ENCODE peak calls at places on chromosome 22, in seven cellular contexts. One of them, this sample, is unnamed.
A peak's percentile ranks its signal among the peaks of the same experiment; 100 is the strongest.

GRCh38 chr22:38973289-38974169 is 8.6 kb upstream of the APOBEC3B start:
- DNase-seq in foreskin keratinocyte: no peak
- DNase-seq in uterus: no peak
- DNase-seq in CD8-positive, alpha-beta memory T cell: peak; percentile 24
- DNase-seq in psoas muscle: no peak
- DNase-seq in GM12865: peak; percentile 71
- DNase-seq in HS-27A: no peak
- DNase-seq in this sample: peak; percentile 63

GRCh38 chr22:50118557-50119168 is 28.9 kb downstream of the MOV10L1 start:
- DNase-seq in foreskin keratinocyte: peak; percentile 32
- DNase-seq in uterus: peak; percentile 77
- DNase-seq in CD8-positive, alpha-beta memory T cell: no peak
- DNase-seq in psoas muscle: no peak
- DNase-seq in GM12865: no peak
- DNase-seq in HS-27A: no peak
- DNase-seq in this sample: no peak

GRCh38 chr22:45889539-45890350 is 87.2 kb downstream of the WNT7B start:
- DNase-seq in foreskin keratinocyte: no peak
- DNase-seq in uterus: no peak
- DNase-seq in CD8-positive, alpha-beta memory T cell: no peak
- DNase-seq in psoas muscle: peak; percentile 12
- DNase-seq in GM12865: no peak
- DNase-seq in HS-27A: no peak
- DNase-seq in this sample: no peak

GRCh38 chr22:30238661-30239420 is 7.7 kb downstream of the LIF start:
- DNase-seq in foreskin keratinocyte: no peak
- DNase-seq in uterus: peak; percentile 48
- DNase-seq in CD8-positive, alpha-beta memory T cell: no peak
- DNase-seq in psoas muscle: no peak
- DNase-seq in GM12865: no peak
- DNase-seq in HS-27A: no peak
- DNase-seq in this sample: no peak

GRCh38 chr22:43546186-43546585 is 134.4 kb downstream of the MPPED1 start:
- DNase-seq in foreskin keratinocyte: no peak
- DNase-seq in uterus: no peak
- DNase-seq in CD8-positive, alpha-beta memory T cell: no peak
- DNase-seq in psoas muscle: no peak
- DNase-seq in GM12865: no peak
- DNase-seq in HS-27A: no peak
- DNase-seq in this sample: no peak

GRCh38 chr22:44496305-44496704 is 1.7 kb downstream of the RTL6 start:
- DNase-seq in foreskin keratinocyte: no peak
- DNase-seq in uterus: no peak
- DNase-seq in CD8-positive, alpha-beta memory T cell: no peak
- DNase-seq in psoas muscle: no peak
- DNase-seq in GM12865: no peak
- DNase-seq in HS-27A: no peak
- DNase-seq in this sample: no peak

GRCh38 chr22:49301398-49302149 is 526.1 kb downstream of the BRD1 start:
- DNase-seq in foreskin keratinocyte: no peak
- DNase-seq in uterus: no peak
- DNase-seq in CD8-positive, alpha-beta memory T cell: no peak
- DNase-seq in psoas muscle: no peak
- DNase-seq in GM12865: no peak
- DNase-seq in HS-27A: no peak
- DNase-seq in this sample: peak; percentile 9

GRCh38 chr22:16932577-16932976 is 75.4 kb downstream of the GAB4 start:
- DNase-seq in foreskin keratinocyte: no peak
- DNase-seq in uterus: no peak
- DNase-seq in CD8-positive, alpha-beta memory T cell: no peak
- DNase-seq in psoas muscle: no peak
- DNase-seq in GM12865: no peak
- DNase-seq in HS-27A: no peak
- DNase-seq in this sample: no peak

GRCh38 chr22:49180683-49181024 is 647.0 kb downstream of the BRD1 start:
- DNase-seq in foreskin keratinocyte: no peak
- DNase-seq in uterus: no peak
- DNase-seq in CD8-positive, alpha-beta memory T cell: no peak
- DNase-seq in psoas muscle: no peak
- DNase-seq in GM12865: no peak
- DNase-seq in HS-27A: no peak
- DNase-seq in this sample: no peak

GRCh38 chr22:46123694-46124382 is 26.5 kb upstream of the PPARA start:
- DNase-seq in foreskin keratinocyte: no peak
- DNase-seq in uterus: no peak
- DNase-seq in CD8-positive, alpha-beta memory T cell: no peak
- DNase-seq in psoas muscle: no peak
- DNase-seq in GM12865: no peak
- DNase-seq in HS-27A: no peak
- DNase-seq in this sample: no peak

GRCh38 chr22:48428556-48429371 is 1398.9 kb downstream of the BRD1 start:
- DNase-seq in foreskin keratinocyte: no peak
- DNase-seq in uterus: no peak
- DNase-seq in CD8-positive, alpha-beta memory T cell: no peak
- DNase-seq in psoas muscle: no peak
- DNase-seq in GM12865: no peak
- DNase-seq in HS-27A: no peak
- DNase-seq in this sample: no peak

GRCh38 chr22:24427500-24428164 is at the start of gene ADORA2A:
- DNase-seq in foreskin keratinocyte: no peak
- DNase-seq in uterus: no peak
- DNase-seq in CD8-positive, alpha-beta memory T cell: peak; percentile 76
- DNase-seq in psoas muscle: no peak
- DNase-seq in GM12865: peak; percentile 88
- DNase-seq in HS-27A: no peak
- DNase-seq in this sample: peak; percentile 88

GRCh38 chr22:39292561-39293074 is 26.8 kb downstream of the RPL3 start:
- DNase-seq in foreskin keratinocyte: peak; percentile 88
- DNase-seq in uterus: peak; percentile 95
- DNase-seq in CD8-positive, alpha-beta memory T cell: no peak
- DNase-seq in psoas muscle: peak; percentile 91
- DNase-seq in GM12865: peak; percentile 29
- DNase-seq in HS-27A: peak; percentile 88
- DNase-seq in this sample: no peak

GRCh38 chr22:29300807-29301601 is 5.4 kb upstream of the GAS2L1 start:
- DNase-seq in foreskin keratinocyte: no peak
- DNase-seq in uterus: no peak
- DNase-seq in CD8-positive, alpha-beta memory T cell: no peak
- DNase-seq in psoas muscle: no peak
- DNase-seq in GM12865: no peak
- DNase-seq in HS-27A: no peak
- DNase-seq in this sample: no peak

GRCh38 chr22:33057363-33057995 is 702 bp downstream of the SYN3 start:
- DNase-seq in foreskin keratinocyte: no peak
- DNase-seq in uterus: no peak
- DNase-seq in CD8-positive, alpha-beta memory T cell: no peak
- DNase-seq in psoas muscle: no peak
- DNase-seq in GM12865: no peak
- DNase-seq in HS-27A: no peak
- DNase-seq in this sample: no peak

GRCh38 chr22:32338757-32339156 is 18.9 kb upstream of the RFPL3 start:
- DNase-seq in foreskin keratinocyte: no peak
- DNase-seq in uterus: no peak
- DNase-seq in CD8-positive, alpha-beta memory T cell: no peak
- DNase-seq in psoas muscle: no peak
- DNase-seq in GM12865: no peak
- DNase-seq in HS-27A: no peak
- DNase-seq in this sample: no peak

GRCh38 chr22:37684803-37685615 is 1.1 kb upstream of the NOL12 start:
- DNase-seq in foreskin keratinocyte: peak; percentile 80
- DNase-seq in uterus: no peak
- DNase-seq in CD8-positive, alpha-beta memory T cell: no peak
- DNase-seq in psoas muscle: no peak
- DNase-seq in GM12865: no peak
- DNase-seq in HS-27A: no peak
- DNase-seq in this sample: no peak

GRCh38 chr22:20019661-20020532 is 1.0 kb upstream of the TANGO2 start:
- DNase-seq in foreskin keratinocyte: no peak
- DNase-seq in uterus: no peak
- DNase-seq in CD8-positive, alpha-beta memory T cell: no peak
- DNase-seq in psoas muscle: no peak
- DNase-seq in GM12865: no peak
- DNase-seq in HS-27A: no peak
- DNase-seq in this sample: no peak

GRCh38 chr22:30016596-30016995 is 63.7 kb upstream of the HORMAD2 start:
- DNase-seq in foreskin keratinocyte: no peak
- DNase-seq in uterus: no peak
- DNase-seq in CD8-positive, alpha-beta memory T cell: no peak
- DNase-seq in psoas muscle: no peak
- DNase-seq in GM12865: no peak
- DNase-seq in HS-27A: no peak
- DNase-seq in this sample: no peak

GRCh38 chr22:48084041-48084748 is 1321.7 kb downstream of the TBC1D22A start:
- DNase-seq in foreskin keratinocyte: no peak
- DNase-seq in uterus: no peak
- DNase-seq in CD8-positive, alpha-beta memory T cell: no peak
- DNase-seq in psoas muscle: no peak
- DNase-seq in GM12865: peak; percentile 74
- DNase-seq in HS-27A: no peak
- DNase-seq in this sample: peak; percentile 25

GRCh38 chr22:22786301-22787115 is 101.1 kb upstream of the IGLL5 start:
- DNase-seq in foreskin keratinocyte: no peak
- DNase-seq in uterus: no peak
- DNase-seq in CD8-positive, alpha-beta memory T cell: no peak
- DNase-seq in psoas muscle: no peak
- DNase-seq in GM12865: no peak
- DNase-seq in HS-27A: no peak
- DNase-seq in this sample: no peak

GRCh38 chr22:31344369-31345330 is 1.5 kb downstream of the PATZ1 start:
- DNase-seq in foreskin keratinocyte: peak; percentile 30
- DNase-seq in uterus: peak; percentile 57
- DNase-seq in CD8-positive, alpha-beta memory T cell: peak; percentile 5
- DNase-seq in psoas muscle: peak; percentile 39
- DNase-seq in GM12865: peak; percentile 39
- DNase-seq in HS-27A: no peak
- DNase-seq in this sample: peak; percentile 39

GRCh38 chr22:24460418-24461089 is 33.2 kb downstream of the ADORA2A start:
- DNase-seq in foreskin keratinocyte: no peak
- DNase-seq in uterus: no peak
- DNase-seq in CD8-positive, alpha-beta memory T cell: no peak
- DNase-seq in psoas muscle: no peak
- DNase-seq in GM12865: peak; percentile 71
- DNase-seq in HS-27A: no peak
- DNase-seq in this sample: no peak

GRCh38 chr22:48369789-48370507 is 1457.7 kb downstream of the BRD1 start:
- DNase-seq in foreskin keratinocyte: no peak
- DNase-seq in uterus: no peak
- DNase-seq in CD8-positive, alpha-beta memory T cell: no peak
- DNase-seq in psoas muscle: no peak
- DNase-seq in GM12865: no peak
- DNase-seq in HS-27A: no peak
- DNase-seq in this sample: no peak

GRCh38 chr22:46122511-46122971 is 27.8 kb upstream of the PPARA start:
- DNase-seq in foreskin keratinocyte: no peak
- DNase-seq in uterus: peak; percentile 74
- DNase-seq in CD8-positive, alpha-beta memory T cell: peak; percentile 66
- DNase-seq in psoas muscle: peak; percentile 81
- DNase-seq in GM12865: peak; percentile 74
- DNase-seq in HS-27A: no peak
- DNase-seq in this sample: peak; percentile 73

GRCh38 chr22:39738746-39739145 is 154.8 kb downstream of the ENTHD1 start:
- DNase-seq in foreskin keratinocyte: peak; percentile 12
- DNase-seq in uterus: no peak
- DNase-seq in CD8-positive, alpha-beta memory T cell: no peak
- DNase-seq in psoas muscle: no peak
- DNase-seq in GM12865: no peak
- DNase-seq in HS-27A: no peak
- DNase-seq in this sample: no peak

GRCh38 chr22:45688606-45689080 is 17.0 kb downstream of the ATXN10 start:
- DNase-seq in foreskin keratinocyte: peak; percentile 96
- DNase-seq in uterus: no peak
- DNase-seq in CD8-positive, alpha-beta memory T cell: no peak
- DNase-seq in psoas muscle: no peak
- DNase-seq in GM12865: no peak
- DNase-seq in HS-27A: peak; percentile 87
- DNase-seq in this sample: no peak

GRCh38 chr22:36351921-36352774 is 35.6 kb downstream of the MYH9 start:
- DNase-seq in foreskin keratinocyte: peak; percentile 51
- DNase-seq in uterus: no peak
- DNase-seq in CD8-positive, alpha-beta memory T cell: no peak
- DNase-seq in psoas muscle: no peak
- DNase-seq in GM12865: no peak
- DNase-seq in HS-27A: no peak
- DNase-seq in this sample: no peak

GRCh38 chr22:36744791-36745190 is 31.1 kb downstream of the IFT27 start:
- DNase-seq in foreskin keratinocyte: no peak
- DNase-seq in uterus: no peak
- DNase-seq in CD8-positive, alpha-beta memory T cell: no peak
- DNase-seq in psoas muscle: no peak
- DNase-seq in GM12865: no peak
- DNase-seq in HS-27A: no peak
- DNase-seq in this sample: no peak

GRCh38 chr22:45869448-45869847 is 107.5 kb downstream of the WNT7B start:
- DNase-seq in foreskin keratinocyte: no peak
- DNase-seq in uterus: no peak
- DNase-seq in CD8-positive, alpha-beta memory T cell: no peak
- DNase-seq in psoas muscle: no peak
- DNase-seq in GM12865: no peak
- DNase-seq in HS-27A: no peak
- DNase-seq in this sample: no peak

GRCh38 chr22:22942511-22943329 is 55.1 kb downstream of the IGLL5 start:
- DNase-seq in foreskin keratinocyte: peak; percentile 17
- DNase-seq in uterus: no peak
- DNase-seq in CD8-positive, alpha-beta memory T cell: peak; percentile 76
- DNase-seq in psoas muscle: peak; percentile 32
- DNase-seq in GM12865: peak; percentile 94
- DNase-seq in HS-27A: no peak
- DNase-seq in this sample: peak; percentile 84

GRCh38 chr22:37742374-37743092 is 45.7 kb downstream of the TRIOBP start:
- DNase-seq in foreskin keratinocyte: peak; percentile 87
- DNase-seq in uterus: peak; percentile 79
- DNase-seq in CD8-positive, alpha-beta memory T cell: no peak
- DNase-seq in psoas muscle: peak; percentile 60
- DNase-seq in GM12865: no peak
- DNase-seq in HS-27A: no peak
- DNase-seq in this sample: no peak

GRCh38 chr22:32951807-32952153 is 106.4 kb downstream of the SYN3 start:
- DNase-seq in foreskin keratinocyte: no peak
- DNase-seq in uterus: peak; percentile 34
- DNase-seq in CD8-positive, alpha-beta memory T cell: no peak
- DNase-seq in psoas muscle: peak; percentile 21
- DNase-seq in GM12865: no peak
- DNase-seq in HS-27A: no peak
- DNase-seq in this sample: no peak

This sample was measured in activated CD4-positive, alpha-beta memory T cell treated with anti-CD3 and anti-CD28 coated beads, Interleukin-2, amount 10 ng/mL, durations not matched to agents 7 days and 5 days.